ENCODE peak calls at places on chromosomes 11 and 22, in ten cellular contexts. I is stimulated activated CD4-positive, alpha-beta T cell treated with anti-CD3 and anti-CD28 coated beads, Interleukin-2, amount 100 ng/mL, for 48 hours; X is testis; S is coronary artery; L is NCI-H2081 treated with DMSO at 0.1 percent for 48 hours; K is Peyer's patch; V is nucleus accumbens; W is NCI-H1436; O is astrocyte of the spinal cord; A is choroid plexus epithelial cell. Y is an unnamed sample.

GRCh38 chr11:125348704-125349635 is 147.1 kb downstream of the FEZ1 start:
- DNase-seq in I (peak), S (no peak), L (no peak), O (peak), A (peak), W (no peak), X (peak), K (peak), V (peak), Y (peak)

GRCh38 chr11:125281831-125282595 is 117.5 kb downstream of the PKNOX2 start:
- DNase-seq in S (no peak), I (no peak), A (no peak), W (no peak), L (no peak), O (no peak), V (no peak), K (no peak), X (no peak), Y (no peak)

GRCh38 chr11:121595717-121596156 is 143.0 kb upstream of the SORL1-AS1 start:
- DNase-seq in S (no peak), I (no peak), V (no peak), L (no peak), X (no peak), A (peak), K (no peak), W (no peak), O (peak), Y (peak)

GRCh38 chr11:394034-394857 is at the start of gene PKP3:
- DNase-seq in W (no peak), K (peak), S (no peak), X (no peak), A (peak), O (peak), I (no peak), L (no peak), V (no peak), Y (no peak)

GRCh38 chr22:44625421-44625760 is 76.6 kb upstream of the PRR5 start:
- DNase-seq in S (no peak), A (no peak), X (no peak), L (no peak), V (no peak), O (no peak), K (no peak), I (no peak), W (no peak), Y (no peak)

GRCh38 chr11:17641792-17642350 is 77.5 kb upstream of the MYOD1 start:
- DNase-seq in X (no peak), W (no peak), I (no peak), O (no peak), A (no peak), S (no peak), K (no peak), L (no peak), V (no peak), Y (no peak)

GRCh38 chr11:113540416-113541330 is 65.5 kb upstream of the DRD2 start:
- DNase-seq in S (no peak), X (no peak), V (no peak), W (no peak), O (no peak), I (no peak), A (no peak), L (no peak), K (no peak), Y (no peak)

GRCh38 chr11:82846037-82846383 is 54.2 kb downstream of the PRCP start:
- DNase-seq in X (no peak), V (no peak), L (no peak), W (no peak), K (no peak), S (no peak), I (no peak), O (no peak), A (no peak), Y (no peak)

GRCh38 chr22:20560716-20561115 is 53.3 kb downstream of the MED15 start:
- DNase-seq in A (no peak), L (no peak), K (no peak), I (no peak), O (no peak), V (no peak), W (no peak), S (no peak), X (no peak), Y (no peak)

GRCh38 chr11:112504056-112504455 is 243.4 kb upstream of the PLET1 start:
- DNase-seq in V (no peak), I (no peak), X (no peak), K (no peak), W (no peak), L (no peak), A (no peak), O (no peak), S (no peak), Y (no peak)

GRCh38 chr22:27045103-27045940 is 387.9 kb downstream of the MIAT start:
- DNase-seq in L (no peak), I (no peak), V (no peak), A (peak), W (no peak), X (no peak), O (peak), K (no peak), S (no peak), Y (peak)

GRCh38 chr11:64536396-64536935 is 54.6 kb upstream of the SLC22A12 start:
- DNase-seq in I (no peak), O (peak), A (peak), K (peak), L (no peak), S (no peak), X (no peak), W (no peak), V (no peak), Y (peak)

GRCh38 chr22:31439805-31440204 is 40.4 kb downstream of the DRG1 start:
- DNase-seq in K (no peak), O (no peak), X (no peak), A (no peak), L (no peak), V (no peak), W (no peak), I (no peak), S (no peak), Y (no peak)

GRCh38 chr11:1931326-1931725 is 11.8 kb downstream of the TNNT3 start:
- DNase-seq in I (no peak), O (no peak), W (no peak), S (no peak), L (no peak), K (no peak), A (peak), V (no peak), X (peak), Y (no peak)

GRCh38 chr11:82988936-82989627 is 82.6 kb downstream of the RAB30 start:
- DNase-seq in K (no peak), X (no peak), I (no peak), O (no peak), W (no peak), A (no peak), S (no peak), L (peak), V (peak), Y (peak)

GRCh38 chr22:44671742-44672141 is 30.3 kb upstream of the PRR5 start:
- DNase-seq in I (no peak), V (no peak), A (peak), L (no peak), X (no peak), K (no peak), S (no peak), W (no peak), O (no peak), Y (no peak)

GRCh38 chr11:63564056-63564784 is 1.0 kb upstream of the PLAAT2 start:
- DNase-seq in O (no peak), L (no peak), X (no peak), I (no peak), W (no peak), S (no peak), A (no peak), V (peak), K (peak), Y (no peak)

GRCh38 chr11:31509017-31509411 is 408 bp downstream of the IMMP1L start:
- DNase-seq in L (no peak), K (no peak), O (no peak), W (no peak), S (no peak), I (peak), A (no peak), X (no peak), V (no peak), Y (no peak)

GRCh38 chr11:15223318-15223717 is 108.6 kb downstream of the INSC start:
- DNase-seq in K (no peak), X (no peak), A (no peak), V (no peak), I (no peak), L (no peak), S (no peak), O (peak), W (no peak), Y (peak)

GRCh38 chr11:119723243-119723951 is 5.6 kb downstream of the NECTIN1 start:
- DNase-seq in W (no peak), A (no peak), V (no peak), I (no peak), X (no peak), S (no peak), K (no peak), O (no peak), L (no peak), Y (no peak)

GRCh38 chr11:68039526-68040086 is 781 bp downstream of the TCIRG1 start:
- DNase-seq in S (no peak), X (no peak), O (no peak), V (no peak), K (no peak), W (no peak), A (no peak), I (no peak), L (no peak), Y (no peak)

GRCh38 chr11:119375629-119376196 is 5.8 kb downstream of the USP2 start:
- DNase-seq in S (no peak), A (peak), O (peak), X (peak), V (peak), I (no peak), W (no peak), L (no peak), K (peak), Y (no peak)

GRCh38 chr11:44927174-44927661 is 23.5 kb downstream of the TP53I11 start:
- DNase-seq in V (peak), O (peak), W (peak), X (peak), A (peak), S (no peak), I (peak), K (peak), L (peak), Y (peak)

GRCh38 chr22:44211946-44212930 is 31.5 kb downstream of the PARVG start:
- DNase-seq in K (peak), W (no peak), O (no peak), V (no peak), L (no peak), A (peak), S (peak), I (no peak), X (no peak), Y (no peak)

GRCh38 chr11:12249590-12250260 is 127.6 kb upstream of the PARVA start:
- DNase-seq in V (no peak), I (no peak), A (no peak), L (peak), S (no peak), K (no peak), X (peak), O (no peak), W (peak), Y (no peak)

GRCh38 chr11:64753380-64754123 is 6.2 kb downstream of the PYGM start:
- DNase-seq in A (no peak), O (no peak), X (no peak), V (no peak), W (no peak), S (no peak), L (no peak), K (peak), I (no peak), Y (no peak)

GRCh38 chr11:87083029-87083428 is 45.3 kb downstream of the TMEM135 start:
- DNase-seq in W (no peak), V (no peak), O (no peak), X (no peak), I (no peak), L (no peak), A (peak), K (no peak), S (no peak), Y (no peak)

GRCh38 chr11:18105086-18105801 is 638 bp downstream of the SAAL1 start:
- DNase-seq in W (no peak), X (no peak), O (no peak), L (no peak), V (no peak), A (no peak), I (no peak), K (no peak), S (no peak), Y (no peak)

GRCh38 chr22:26762503-26763170 is 105.2 kb downstream of the MIAT start:
- DNase-seq in W (no peak), L (no peak), A (no peak), O (no peak), X (no peak), I (no peak), S (no peak), K (no peak), V (no peak), Y (no peak)

Y was measured in COLO829.